ENCODE peak calls at places on chromosome 19, in nine cellular contexts. T, Z, B, H, S, M, G, U and N are unnamed samples.

GRCh38 chr19:1282588-1283206 is 3.0 kb upstream of the EFNA2 start:
- DNase-seq in T (no peak), S (no peak), U (no peak), G (no peak), Z (no peak), M (no peak), H (no peak), B (no peak), N (no peak)

GRCh38 chr19:52464798-52465470 is 11.6 kb downstream of the ZNF578 start:
- DNase-seq in B (peak; percentile 34), G (no peak), H (peak; percentile 79), M (no peak), U (no peak), S (no peak), T (peak; percentile 7), Z (no peak), N (no peak)

GRCh38 chr19:30105723-30106122 is 163.7 kb downstream of the URI1 start:
- DNase-seq in S (peak; percentile 29), U (no peak), H (no peak), Z (no peak), T (no peak), B (no peak), G (no peak), M (no peak), N (no peak)

GRCh38 chr19:1522061-1522460 is 1.8 kb upstream of the PLK5 start:
- DNase-seq in H (no peak), T (no peak), G (no peak), S (no peak), B (peak; percentile 40), M (no peak), Z (no peak), U (no peak), N (no peak)

GRCh38 chr19:49579193-49579592 is 1.2 kb downstream of the NOSIP start:
- DNase-seq in H (no peak), B (no peak), M (no peak), T (no peak), Z (no peak), S (no peak), G (no peak), U (no peak), N (no peak)

GRCh38 chr19:57241181-57241580 is 749 bp downstream of the ZNF805 start:
- DNase-seq in S (no peak), M (no peak), B (no peak), H (no peak), U (no peak), T (no peak), G (no peak), Z (no peak), N (no peak)

GRCh38 chr19:35166100-35167063 is 11.8 kb downstream of the FXYD5 start:
- DNase-seq in S (no peak), B (no peak), M (peak; percentile 20), T (no peak), U (no peak), Z (no peak), H (no peak), G (no peak), N (no peak)

GRCh38 chr19:37551123-37551993 is 43.2 kb downstream of the ZNF571 start:
- DNase-seq in H (no peak), U (no peak), G (no peak), T (peak; percentile 69), Z (peak; percentile 62), S (no peak), B (peak; percentile 89), M (no peak), N (no peak)

GRCh38 chr19:38559428-38560401 is 58.0 kb downstream of the MAP4K1 start:
- DNase-seq in B (no peak), U (no peak), T (no peak), Z (no peak), M (no peak), S (peak; percentile 69), H (no peak), G (no peak), N (no peak)

DNA sequence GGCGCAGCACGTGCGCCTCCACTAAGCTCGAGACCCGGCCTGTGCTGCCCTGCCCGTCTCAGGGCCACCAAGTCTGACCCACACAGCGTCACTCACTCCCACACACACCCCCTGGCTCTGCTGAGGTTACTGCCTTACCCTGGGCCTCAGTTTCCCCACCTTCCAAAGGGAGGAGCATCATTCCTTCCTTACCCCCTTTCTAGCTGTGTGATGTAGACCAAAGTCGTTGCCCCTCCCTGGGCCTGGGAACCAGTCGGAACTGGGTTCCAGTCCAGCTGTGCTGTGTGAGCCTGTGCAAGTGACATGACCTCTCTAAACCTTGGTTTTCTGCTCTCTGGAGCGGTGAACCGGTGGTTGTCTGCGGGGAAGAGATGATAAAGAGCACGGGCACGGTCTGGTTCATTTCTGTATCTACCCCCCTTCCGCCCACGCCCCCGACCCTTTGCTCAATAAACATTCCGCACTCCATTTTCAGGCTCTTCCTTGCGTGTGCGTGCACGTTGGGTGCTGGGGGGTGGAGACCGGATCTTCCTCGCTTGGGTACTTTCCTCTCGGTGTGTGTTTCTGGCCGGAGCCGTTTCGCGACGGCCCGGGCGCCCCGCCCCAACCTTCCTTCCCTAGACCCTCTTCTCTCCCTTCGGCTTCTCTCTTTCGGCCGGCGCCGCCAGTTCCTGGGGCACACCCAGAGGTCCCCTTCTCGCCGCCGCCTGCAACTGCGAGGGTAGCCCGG is at the start of gene ZNF581:
- DNase-seq in U (no peak), S (peak; percentile 94), Z (peak; percentile 72), T (peak; percentile 90), M (peak; percentile 88), B (peak; percentile 73), H (peak; percentile 82), G (peak; percentile 72), N (peak; percentile 76)
- TF ChIP-seq CTCF in U (no peak), S (no peak), Z (no peak), T (no peak), M (no peak), B (no peak), H (no peak), G (no peak), N (no peak)

GRCh38 chr19:40228863-40229262 is 2.4 kb upstream of the CCNP start:
- DNase-seq in G (no peak), M (no peak), B (no peak), U (no peak), T (no peak), Z (no peak), H (no peak), S (no peak), N (no peak)
- H3K27ac ChIP-seq in G (no peak overlapping the region), M (no peak overlapping the region), B (no peak overlapping the region), U (no peak overlapping the region), T (no peak overlapping the region), Z (no peak overlapping the region), H (no peak overlapping the region), S (no peak overlapping the region), N (no peak overlapping the region)

GRCh38 chr19:11092181-11092538 is 2.9 kb downstream of the LDLR start:
- DNase-seq in H (no peak), B (no peak), T (peak; percentile 56), G (no peak), Z (no peak), S (no peak), M (no peak), U (no peak), N (no peak)

GRCh38 chr19:11096210-11096841 is 7.1 kb downstream of the LDLR start:
- DNase-seq in B (peak; percentile 72), U (no peak), M (peak; percentile 91), Z (peak; percentile 64), G (no peak), H (no peak), S (no peak), T (peak; percentile 90), N (peak; percentile 66)

GRCh38 chr19:11098327-11098726 is 9.1 kb downstream of the LDLR start:
- DNase-seq in B (no peak), H (no peak), U (no peak), Z (no peak), T (no peak), M (no peak), S (no peak), G (no peak), N (no peak)

GRCh38 chr19:11091343-11092153 is 2.3 kb downstream of the LDLR start:
- DNase-seq in M (peak; percentile 89), H (no peak), Z (peak; percentile 57), B (peak; percentile 31), T (peak; percentile 74), U (peak; percentile 30), S (no peak), G (peak; percentile 77), N (peak; percentile 71)

GRCh38 chr19:11094520-11094894 is 5.2 kb downstream of the LDLR start:
- DNase-seq in H (no peak), U (no peak), M (no peak), S (no peak), Z (no peak), T (no peak), B (no peak), G (no peak), N (no peak)
- H3K4me1 ChIP-seq in H (peaks cover 19% of the 10 kb centered on the region), U (peaks cover 62% of the 10 kb centered on the region), M (no peaks in the 10 kb centered on the region), S (peaks cover 88% of the 10 kb centered on the region), Z (no peaks in the 10 kb centered on the region), T (peaks cover 57% of the 10 kb centered on the region), B (peaks cover 24% of the 10 kb centered on the region), G (no peaks in the 10 kb centered on the region), N (peaks cover 70% of the 10 kb centered on the region)

DNA sequence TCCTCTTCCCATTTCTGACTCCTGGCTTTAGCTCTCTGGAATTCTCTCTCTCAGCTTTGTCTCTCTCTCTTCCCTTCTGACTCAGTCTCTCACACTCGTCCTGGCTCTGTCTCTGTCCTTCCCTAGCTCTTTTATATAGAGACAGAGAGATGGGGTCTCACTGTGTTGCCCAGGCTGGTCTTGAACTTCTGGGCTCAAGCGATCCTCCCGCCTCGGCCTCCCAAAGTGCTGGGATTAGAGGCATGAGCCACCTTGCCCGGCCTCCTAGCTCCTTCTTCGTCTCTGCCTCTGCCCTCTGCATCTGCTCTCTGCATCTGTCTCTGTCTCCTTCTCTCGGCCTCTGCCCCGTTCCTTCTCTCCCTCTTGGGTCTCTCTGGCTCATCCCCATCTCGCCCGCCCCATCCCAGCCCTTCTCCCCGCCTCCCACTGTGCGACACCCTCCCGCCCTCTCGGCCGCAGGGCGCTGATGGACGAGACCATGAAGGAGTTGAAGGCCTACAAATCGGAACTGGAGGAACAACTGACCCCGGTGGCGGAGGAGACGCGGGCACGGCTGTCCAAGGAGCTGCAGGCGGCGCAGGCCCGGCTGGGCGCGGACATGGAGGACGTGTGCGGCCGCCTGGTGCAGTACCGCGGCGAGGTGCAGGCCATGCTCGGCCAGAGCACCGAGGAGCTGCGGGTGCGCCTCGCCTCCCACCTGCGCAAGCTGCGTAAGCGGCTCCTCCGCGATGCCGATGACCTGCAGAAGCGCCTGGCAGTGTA is 2.7 kb downstream of the APOE start:
- DNase-seq in U (no peak), Z (no peak), H (no peak), S (no peak), M (no peak), G (no peak), T (no peak), B (no peak), N (no peak)
- TF ChIP-seq CTCF in U (no peak), Z (no peak), H (no peak), S (no peak), M (no peak), G (no peak), T (no peak), B (no peak), N (no peak)